ENCODE peak calls at places on chromosomes 3 and 15, in ten cellular contexts. One of them, this sample, is unnamed.

GRCh38 chr3:51637941-51638471 is 33.0 kb upstream of the TEX264 start:
- DNase-seq in left ventricle myocardium inferior: no peak
- DNase-seq in heart left ventricle: no peak
- DNase-seq in NT2/D1: peak; percentile 83
- DNase-seq in stomach: peak; percentile 44
- DNase-seq in body of pancreas: no peak
- DNase-seq in Panc1: peak; percentile 36
- DNase-seq in IMR-90: peak; percentile 71
- DNase-seq in PC-9: peak; percentile 59
- DNase-seq in prostate gland: peak; percentile 70
- DNase-seq in this sample: peak; percentile 83

GRCh38 chr15:73624530-73624929 is 8.7 kb downstream of the NPTN start:
- DNase-seq in NT2/D1: no peak
- DNase-seq in stomach: no peak
- DNase-seq in prostate gland: no peak
- DNase-seq in PC-9: no peak
- DNase-seq in body of pancreas: no peak
- DNase-seq in Panc1: no peak
- DNase-seq in left ventricle myocardium inferior: no peak
- DNase-seq in IMR-90: peak; percentile 72
- DNase-seq in heart left ventricle: no peak
- DNase-seq in this sample: no peak

GRCh38 chr3:40057077-40057476 is 247.7 kb downstream of the MYRIP start:
- DNase-seq in left ventricle myocardium inferior: no peak
- DNase-seq in PC-9: no peak
- DNase-seq in body of pancreas: no peak
- DNase-seq in Panc1: no peak
- DNase-seq in IMR-90: no peak
- DNase-seq in NT2/D1: no peak
- DNase-seq in stomach: no peak
- DNase-seq in prostate gland: no peak
- DNase-seq in heart left ventricle: no peak
- DNase-seq in this sample: no peak

GRCh38 chr15:63378946-63379345 is 2.7 kb downstream of the CA12 start:
- DNase-seq in prostate gland: no peak
- DNase-seq in PC-9: no peak
- DNase-seq in stomach: no peak
- DNase-seq in Panc1: no peak
- DNase-seq in IMR-90: no peak
- DNase-seq in NT2/D1: no peak
- DNase-seq in body of pancreas: no peak
- DNase-seq in left ventricle myocardium inferior: no peak
- DNase-seq in heart left ventricle: no peak
- DNase-seq in this sample: no peak

GRCh38 chr3:152236741-152237140 is 32.0 kb upstream of the MBNL1 start:
- DNase-seq in IMR-90: peak; percentile 61
- DNase-seq in body of pancreas: no peak
- DNase-seq in heart left ventricle: no peak
- DNase-seq in Panc1: no peak
- DNase-seq in prostate gland: no peak
- DNase-seq in NT2/D1: no peak
- DNase-seq in PC-9: no peak
- DNase-seq in stomach: no peak
- DNase-seq in left ventricle myocardium inferior: no peak
- DNase-seq in this sample: no peak

GRCh38 chr3:45870099-45870498 is 16.2 kb upstream of the CCR9 start:
- DNase-seq in IMR-90: no peak
- DNase-seq in NT2/D1: no peak
- DNase-seq in stomach: no peak
- DNase-seq in body of pancreas: no peak
- DNase-seq in heart left ventricle: no peak
- DNase-seq in PC-9: no peak
- DNase-seq in prostate gland: no peak
- DNase-seq in Panc1: no peak
- DNase-seq in left ventricle myocardium inferior: no peak
- DNase-seq in this sample: no peak

GRCh38 chr3:185744997-185745843 is 79.6 kb downstream of the IGF2BP2 start:
- DNase-seq in NT2/D1: no peak
- DNase-seq in PC-9: no peak
- DNase-seq in IMR-90: peak; percentile 96
- DNase-seq in stomach: no peak
- DNase-seq in body of pancreas: no peak
- DNase-seq in prostate gland: no peak
- DNase-seq in heart left ventricle: no peak
- DNase-seq in left ventricle myocardium inferior: no peak
- DNase-seq in Panc1: no peak
- DNase-seq in this sample: no peak

GRCh38 chr3:86967062-86967461 is 23.9 kb downstream of the VGLL3 start:
- DNase-seq in IMR-90: no peak
- DNase-seq in left ventricle myocardium inferior: no peak
- DNase-seq in Panc1: no peak
- DNase-seq in heart left ventricle: no peak
- DNase-seq in stomach: no peak
- DNase-seq in PC-9: no peak
- DNase-seq in body of pancreas: no peak
- DNase-seq in NT2/D1: no peak
- DNase-seq in prostate gland: no peak
- DNase-seq in this sample: no peak

GRCh38 chr15:29131336-29132109 is 138.1 kb downstream of the NSMCE3 start:
- DNase-seq in IMR-90: no peak
- DNase-seq in NT2/D1: no peak
- DNase-seq in prostate gland: no peak
- DNase-seq in left ventricle myocardium inferior: no peak
- DNase-seq in PC-9: no peak
- DNase-seq in body of pancreas: no peak
- DNase-seq in heart left ventricle: peak; percentile 8
- DNase-seq in stomach: no peak
- DNase-seq in Panc1: no peak
- DNase-seq in this sample: peak; percentile 12

GRCh38 chr3:81851166-81851565 is 89.7 kb upstream of the GBE1 start:
- DNase-seq in prostate gland: no peak
- DNase-seq in stomach: no peak
- DNase-seq in left ventricle myocardium inferior: no peak
- DNase-seq in Panc1: no peak
- DNase-seq in NT2/D1: no peak
- DNase-seq in body of pancreas: no peak
- DNase-seq in IMR-90: no peak
- DNase-seq in heart left ventricle: no peak
- DNase-seq in PC-9: no peak
- DNase-seq in this sample: no peak

DNA sequence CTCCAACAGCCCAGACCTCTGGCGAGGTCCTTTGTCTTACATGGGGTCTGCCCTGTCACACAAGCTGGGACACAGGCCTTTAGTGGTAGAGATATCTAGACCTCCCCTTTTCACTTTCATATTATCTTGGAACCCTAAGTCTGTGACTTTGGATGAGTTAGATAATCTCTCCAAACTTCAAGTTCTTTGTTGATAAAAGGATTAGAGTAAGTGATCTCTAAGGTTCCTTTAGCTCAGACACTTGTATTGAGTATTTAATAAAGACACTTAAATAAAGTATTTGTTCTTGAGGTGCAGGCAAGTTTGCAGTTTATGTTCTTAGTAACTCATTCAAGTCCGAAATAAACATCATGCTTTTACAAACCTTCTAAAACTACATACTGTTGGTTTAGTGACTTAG is 459.6 kb downstream of the SHQ1 start:
- DNase-seq in Panc1: no peak
- DNase-seq in NT2/D1: no peak
- DNase-seq in PC-9: no peak
- DNase-seq in prostate gland: no peak
- DNase-seq in left ventricle myocardium inferior: no peak
- DNase-seq in stomach: no peak
- DNase-seq in body of pancreas: no peak
- DNase-seq in IMR-90: no peak
- DNase-seq in heart left ventricle: no peak
- DNase-seq in this sample: no peak
- H3K4me1 ChIP-seq in Panc1: no peaks in the 10 kb centered on the region
- H3K4me1 ChIP-seq in NT2/D1: peaks cover 4% of the 10 kb centered on the region
- H3K4me1 ChIP-seq in PC-9: no peaks in the 10 kb centered on the region
- H3K4me1 ChIP-seq in prostate gland: peaks cover 6% of the 10 kb centered on the region
- H3K4me1 ChIP-seq in left ventricle myocardium inferior: peaks cover 66% of the 10 kb centered on the region
- H3K4me1 ChIP-seq in stomach: peaks cover 87% of the 10 kb centered on the region
- H3K4me1 ChIP-seq in body of pancreas: peaks cover 18% of the 10 kb centered on the region
- H3K4me1 ChIP-seq in IMR-90: no peaks in the 10 kb centered on the region
- H3K4me1 ChIP-seq in heart left ventricle: peaks cover 17% of the 10 kb centered on the region
- H3K4me1 ChIP-seq in this sample: peaks cover 31% of the 10 kb centered on the region

GRCh38 chr3:129500334-129500658 is 28.1 kb upstream of the RHO start:
- DNase-seq in heart left ventricle: no peak
- DNase-seq in left ventricle myocardium inferior: no peak
- DNase-seq in IMR-90: no peak
- DNase-seq in NT2/D1: no peak
- DNase-seq in Panc1: no peak
- DNase-seq in body of pancreas: no peak
- DNase-seq in stomach: no peak
- DNase-seq in PC-9: no peak
- DNase-seq in prostate gland: no peak
- DNase-seq in this sample: no peak

GRCh38 chr3:129504471-129505100 is 23.9 kb upstream of the RHO start:
- DNase-seq in stomach: no peak
- DNase-seq in IMR-90: no peak
- DNase-seq in NT2/D1: no peak
- DNase-seq in left ventricle myocardium inferior: no peak
- DNase-seq in body of pancreas: no peak
- DNase-seq in prostate gland: no peak
- DNase-seq in heart left ventricle: no peak
- DNase-seq in Panc1: no peak
- DNase-seq in PC-9: no peak
- DNase-seq in this sample: no peak

GRCh38 chr3:129501630-129502029 is 26.8 kb upstream of the RHO start:
- DNase-seq in PC-9: no peak
- DNase-seq in Panc1: no peak
- DNase-seq in heart left ventricle: no peak
- DNase-seq in body of pancreas: no peak
- DNase-seq in left ventricle myocardium inferior: no peak
- DNase-seq in IMR-90: no peak
- DNase-seq in prostate gland: no peak
- DNase-seq in stomach: no peak
- DNase-seq in NT2/D1: no peak
- DNase-seq in this sample: no peak

GRCh38 chr3:129503387-129504010 is 24.9 kb upstream of the RHO start:
- DNase-seq in heart left ventricle: no peak
- DNase-seq in prostate gland: no peak
- DNase-seq in IMR-90: peak; percentile 57
- DNase-seq in body of pancreas: no peak
- DNase-seq in NT2/D1: no peak
- DNase-seq in left ventricle myocardium inferior: no peak
- DNase-seq in PC-9: no peak
- DNase-seq in stomach: no peak
- DNase-seq in Panc1: no peak
- DNase-seq in this sample: no peak

DNA sequence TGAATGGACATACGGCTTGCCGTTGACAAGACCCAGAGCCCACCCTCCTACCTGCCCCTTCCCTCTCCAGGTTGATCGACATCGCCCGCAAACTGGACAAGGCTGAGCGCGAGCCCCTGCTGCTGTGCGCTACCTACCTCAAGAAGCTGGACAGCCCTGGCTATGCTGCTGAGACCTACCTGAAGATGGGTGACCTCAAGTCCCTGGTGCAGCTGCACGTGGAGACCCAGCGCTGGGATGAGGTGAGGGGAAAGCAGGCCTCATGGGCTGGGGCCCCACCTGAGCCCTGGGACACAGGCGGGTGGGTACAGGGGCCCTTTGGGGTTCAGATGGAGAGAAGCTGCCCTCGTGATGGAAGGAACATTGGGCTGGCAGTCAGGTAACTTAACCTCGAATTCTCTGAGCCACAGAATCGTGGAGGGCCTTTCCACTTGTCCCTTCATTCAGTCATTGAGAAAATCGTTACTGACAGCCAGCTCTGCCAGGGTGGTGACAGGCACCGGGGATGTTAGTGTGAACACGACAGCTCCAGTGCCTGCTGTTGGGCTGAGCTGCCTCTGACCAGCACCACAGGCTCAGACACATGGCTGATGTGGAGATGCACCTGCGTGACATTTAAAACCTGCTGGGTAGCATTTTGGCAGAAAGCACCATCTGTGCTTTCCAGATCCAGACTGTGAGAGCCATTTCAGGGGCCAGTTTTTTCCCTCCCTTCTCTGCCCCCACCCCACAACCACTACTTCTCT is 25.6 kb upstream of the RHO start:
- DNase-seq in IMR-90: no peak
- DNase-seq in left ventricle myocardium inferior: peak; percentile 53
- DNase-seq in PC-9: no peak
- DNase-seq in body of pancreas: no peak
- DNase-seq in stomach: no peak
- DNase-seq in NT2/D1: no peak
- DNase-seq in Panc1: no peak
- DNase-seq in heart left ventricle: peak; percentile 69
- DNase-seq in prostate gland: no peak
- DNase-seq in this sample: no peak
- H3K4me1 ChIP-seq in IMR-90: peaks cover 13% of the 10 kb centered on the region
- H3K4me1 ChIP-seq in left ventricle myocardium inferior: peaks cover 98% of the 10 kb centered on the region
- H3K4me1 ChIP-seq in PC-9: peaks cover 17% of the 10 kb centered on the region
- H3K4me1 ChIP-seq in body of pancreas: no peaks in the 10 kb centered on the region
- H3K4me1 ChIP-seq in stomach: no peaks in the 10 kb centered on the region
- H3K4me1 ChIP-seq in NT2/D1: peaks cover 10% of the 10 kb centered on the region
- H3K4me1 ChIP-seq in Panc1: no peaks in the 10 kb centered on the region
- H3K4me1 ChIP-seq in heart left ventricle: peaks cover 68% of the 10 kb centered on the region
- H3K4me1 ChIP-seq in prostate gland: no peaks in the 10 kb centered on the region
- H3K4me1 ChIP-seq in this sample: peaks cover 4% of the 10 kb centered on the region

GRCh38 chr3:57673158-57673557 is 19.7 kb downstream of the DENND6A start:
- DNase-seq in left ventricle myocardium inferior: no peak
- DNase-seq in stomach: no peak
- DNase-seq in Panc1: no peak
- DNase-seq in body of pancreas: no peak
- DNase-seq in IMR-90: no peak
- DNase-seq in PC-9: no peak
- DNase-seq in prostate gland: no peak
- DNase-seq in NT2/D1: no peak
- DNase-seq in heart left ventricle: no peak
- DNase-seq in this sample: no peak

GRCh38 chr3:57675530-57675929 is 17.3 kb downstream of the DENND6A start:
- DNase-seq in NT2/D1: no peak
- DNase-seq in left ventricle myocardium inferior: no peak
- DNase-seq in heart left ventricle: no peak
- DNase-seq in prostate gland: no peak
- DNase-seq in stomach: no peak
- DNase-seq in Panc1: no peak
- DNase-seq in body of pancreas: no peak
- DNase-seq in PC-9: no peak
- DNase-seq in IMR-90: no peak
- DNase-seq in this sample: no peak

GRCh38 chr3:57670543-57670942 is 22.3 kb downstream of the DENND6A start:
- DNase-seq in NT2/D1: no peak
- DNase-seq in left ventricle myocardium inferior: no peak
- DNase-seq in Panc1: no peak
- DNase-seq in PC-9: no peak
- DNase-seq in IMR-90: no peak
- DNase-seq in stomach: no peak
- DNase-seq in prostate gland: no peak
- DNase-seq in body of pancreas: no peak
- DNase-seq in heart left ventricle: no peak
- DNase-seq in this sample: no peak
- H3K4me1 ChIP-seq in NT2/D1: no peaks in the 10 kb centered on the region
- H3K4me1 ChIP-seq in left ventricle myocardium inferior: peaks cover 29% of the 10 kb centered on the region
- H3K4me1 ChIP-seq in Panc1: no peaks in the 10 kb centered on the region
- H3K4me1 ChIP-seq in PC-9: no peaks in the 10 kb centered on the region
- H3K4me1 ChIP-seq in IMR-90: peaks cover 1% of the 10 kb centered on the region
- H3K4me1 ChIP-seq in stomach: peaks cover 44% of the 10 kb centered on the region
- H3K4me1 ChIP-seq in prostate gland: no peaks in the 10 kb centered on the region
- H3K4me1 ChIP-seq in body of pancreas: no peaks in the 10 kb centered on the region
- H3K4me1 ChIP-seq in heart left ventricle: peaks cover 12% of the 10 kb centered on the region
- H3K4me1 ChIP-seq in this sample: peaks cover 2% of the 10 kb centered on the region

GRCh38 chr15:23422946-23423708 is 23.9 kb downstream of the GOLGA6L2 start:
- DNase-seq in stomach: no peak
- DNase-seq in Panc1: no peak
- DNase-seq in PC-9: no peak
- DNase-seq in heart left ventricle: no peak
- DNase-seq in body of pancreas: no peak
- DNase-seq in prostate gland: no peak
- DNase-seq in left ventricle myocardium inferior: no peak
- DNase-seq in IMR-90: no peak
- DNase-seq in NT2/D1: no peak
- DNase-seq in this sample: no peak
- H3K4me1 ChIP-seq in stomach: no peaks in the 10 kb centered on the region
- H3K4me1 ChIP-seq in Panc1: peaks cover 2% of the 10 kb centered on the region
- H3K4me1 ChIP-seq in PC-9: no peaks in the 10 kb centered on the region
- H3K4me1 ChIP-seq in heart left ventricle: peaks cover 14% of the 10 kb centered on the region
- H3K4me1 ChIP-seq in body of pancreas: no peaks in the 10 kb centered on the region
- H3K4me1 ChIP-seq in prostate gland: no peaks in the 10 kb centered on the region
- H3K4me1 ChIP-seq in left ventricle myocardium inferior: peaks cover 16% of the 10 kb centered on the region
- H3K4me1 ChIP-seq in IMR-90: no peaks in the 10 kb centered on the region
- H3K4me1 ChIP-seq in NT2/D1: no peaks in the 10 kb centered on the region
- H3K4me1 ChIP-seq in this sample: no peaks in the 10 kb centered on the region

This sample was measured in H9.